ENCODE peak calls at places on chromosome 15, in seven cellular contexts. N, J, D, V, B, G and I are unnamed samples.

GRCh38 chr15:91552555-91552954 is 301.0 kb upstream of the SLCO3A1 start:
- DNase-seq in G (no peak), B (no peak), D (no peak), J (no peak), V (no peak), N (no peak), I (no peak)

GRCh38 chr15:89414571-89414970 is 79.9 kb upstream of the POLG start:
- DNase-seq in B (no peak), G (no peak), V (no peak), J (no peak), D (no peak), N (no peak), I (no peak)

GRCh38 chr15:79541176-79541575 is 109.0 kb downstream of the MINAR1 start:
- DNase-seq in N (no peak), B (no peak), D (no peak), G (no peak), J (no peak), V (no peak), I (no peak)

GRCh38 chr15:80367094-80367493 is 37.1 kb upstream of the ARNT2 start:
- DNase-seq in N (peak), G (peak), V (no peak), B (no peak), J (no peak), D (no peak), I (no peak)

GRCh38 chr15:45550436-45550835 is 27.9 kb upstream of the SLC30A4 start:
- DNase-seq in V (no peak), G (no peak), B (no peak), N (no peak), D (no peak), J (no peak), I (no peak)

GRCh38 chr15:63752075-63752684 is 81.6 kb downstream of the HERC1 start:
- DNase-seq in N (peak), G (peak), J (peak), B (no peak), V (peak), D (no peak), I (peak)

GRCh38 chr15:94677202-94677790 is 445.9 kb downstream of the MCTP2 start:
- DNase-seq in B (no peak), G (no peak), D (no peak), J (no peak), N (no peak), V (no peak), I (no peak)

GRCh38 chr15:85296615-85297402 is 83.6 kb upstream of the AKAP13 start:
- DNase-seq in G (peak), J (peak), B (peak), D (no peak), V (peak), N (peak), I (peak)

GRCh38 chr15:50114381-50114780 is 4.7 kb downstream of the ATP8B4 start:
- DNase-seq in N (no peak), D (no peak), G (no peak), V (no peak), J (no peak), B (no peak), I (no peak)

GRCh38 chr15:84400820-84401219 is 165.2 kb downstream of the GOLGA6L4 start:
- DNase-seq in D (peak), N (no peak), J (no peak), G (peak), B (no peak), V (no peak), I (no peak)

GRCh38 chr15:64070106-64070505 is 23.5 kb downstream of the CIAO2A start:
- DNase-seq in J (no peak), G (no peak), D (no peak), N (no peak), B (no peak), V (no peak), I (no peak)

GRCh38 chr15:65828566-65828965 is 36.5 kb upstream of the DENND4A start:
- DNase-seq in J (no peak), G (no peak), D (no peak), V (no peak), N (no peak), B (no peak), I (no peak)

DNA sequence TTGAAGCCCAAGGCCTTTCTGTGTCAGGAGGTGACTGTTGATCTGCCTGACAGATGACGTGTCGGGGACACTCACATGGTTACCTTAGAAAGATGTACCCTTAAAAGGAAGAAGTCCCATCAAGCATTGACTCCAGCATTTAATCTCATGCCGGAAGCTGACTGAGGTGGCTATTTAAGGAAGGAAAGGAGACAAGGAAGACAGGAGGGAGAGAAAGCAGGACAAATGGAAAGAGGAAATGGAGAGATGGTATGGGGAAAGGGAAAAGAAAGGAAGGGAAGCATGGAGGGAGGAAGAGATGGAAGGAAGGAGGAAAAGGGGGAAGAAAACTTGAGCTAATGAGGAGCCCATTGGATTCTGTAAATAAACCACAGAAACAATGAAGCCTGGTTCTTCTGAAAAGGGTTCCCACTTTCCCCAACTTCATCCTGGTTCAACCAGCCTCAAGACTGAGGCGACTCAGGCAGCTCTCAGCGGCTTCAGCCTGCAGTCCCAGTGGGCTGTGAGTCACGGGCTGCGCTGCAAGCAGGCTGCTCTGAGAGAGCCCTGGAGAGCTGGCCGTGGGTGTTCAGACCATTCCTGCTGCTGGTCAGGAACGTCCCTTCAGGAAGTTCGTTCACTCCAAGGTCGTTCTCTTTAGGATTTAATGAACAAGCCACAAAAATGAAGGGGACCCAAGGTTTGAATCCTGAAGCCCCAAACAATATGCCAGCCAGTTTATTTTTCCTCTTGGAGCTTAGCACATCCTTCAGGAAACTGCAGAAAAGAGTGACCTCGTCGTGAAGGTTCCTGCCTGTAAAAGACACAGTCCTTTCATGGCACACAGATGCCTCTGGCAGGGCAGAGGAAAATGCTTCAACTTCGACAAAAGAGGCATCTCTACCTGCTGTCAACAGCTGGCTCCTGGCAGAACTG is 69.6 kb upstream of the THBS1 start:
- DNase-seq in N (no peak), G (no peak), V (no peak), J (no peak), D (peak), B (no peak), I (no peak)
- TF ChIP-seq POLR2AphosphoS5 in N (no peak), G (no peak), V (no peak), J (no peak), D (no peak), B (no peak), I (no peak)

GRCh38 chr15:69324565-69324964 is 25.9 kb downstream of the PAQR5 start:
- DNase-seq in N (no peak), B (no peak), G (no peak), D (no peak), V (no peak), J (no peak), I (no peak)

GRCh38 chr15:69324031-69324430 is 25.3 kb downstream of the PAQR5 start:
- DNase-seq in J (no peak), N (no peak), V (no peak), G (no peak), B (no peak), D (no peak), I (no peak)

GRCh38 chr15:69319384-69320375 is 21.0 kb downstream of the PAQR5 start:
- DNase-seq in N (no peak), B (no peak), V (no peak), J (no peak), D (no peak), G (no peak), I (no peak)

GRCh38 chr15:69318033-69318432 is 19.3 kb downstream of the PAQR5 start:
- DNase-seq in J (no peak), D (no peak), V (no peak), B (no peak), G (no peak), N (no peak), I (no peak)

GRCh38 chr15:69321041-69321554 is 22.4 kb downstream of the PAQR5 start:
- DNase-seq in V (no peak), D (no peak), G (no peak), B (no peak), N (no peak), J (no peak), I (no peak)
- TF ChIP-seq POLR2AphosphoS5 in V (no peak), D (no peak), G (no peak), B (no peak), N (no peak), J (no peak), I (no peak)

DNA sequence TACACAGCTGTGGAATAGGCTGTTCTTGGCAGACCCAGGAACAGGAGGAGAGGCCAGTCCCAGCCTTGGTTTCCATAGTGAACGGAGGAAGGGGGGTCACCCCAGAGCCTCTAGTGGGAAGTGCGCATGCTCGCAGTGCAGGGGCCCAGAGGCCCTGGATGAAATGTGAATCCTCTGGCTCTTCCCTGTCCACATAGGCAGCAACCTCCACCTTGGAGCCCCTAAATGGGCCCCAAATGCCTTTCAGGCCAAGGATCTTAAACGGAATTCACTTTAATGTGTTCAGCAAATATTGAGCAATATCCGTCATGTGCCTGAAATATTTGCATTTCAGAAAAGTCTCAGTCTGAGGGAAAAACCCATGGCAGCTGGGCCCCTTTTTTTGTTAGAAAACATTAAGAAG is 3.3 kb upstream of the NDN start:
- DNase-seq in J (no peak), B (peak), V (peak), D (no peak), N (peak), G (peak), I (peak)
- TF ChIP-seq POLR2AphosphoS5 in J (no peak), B (no peak), V (no peak), D (no peak), N (no peak), G (no peak), I (peak)

DNA sequence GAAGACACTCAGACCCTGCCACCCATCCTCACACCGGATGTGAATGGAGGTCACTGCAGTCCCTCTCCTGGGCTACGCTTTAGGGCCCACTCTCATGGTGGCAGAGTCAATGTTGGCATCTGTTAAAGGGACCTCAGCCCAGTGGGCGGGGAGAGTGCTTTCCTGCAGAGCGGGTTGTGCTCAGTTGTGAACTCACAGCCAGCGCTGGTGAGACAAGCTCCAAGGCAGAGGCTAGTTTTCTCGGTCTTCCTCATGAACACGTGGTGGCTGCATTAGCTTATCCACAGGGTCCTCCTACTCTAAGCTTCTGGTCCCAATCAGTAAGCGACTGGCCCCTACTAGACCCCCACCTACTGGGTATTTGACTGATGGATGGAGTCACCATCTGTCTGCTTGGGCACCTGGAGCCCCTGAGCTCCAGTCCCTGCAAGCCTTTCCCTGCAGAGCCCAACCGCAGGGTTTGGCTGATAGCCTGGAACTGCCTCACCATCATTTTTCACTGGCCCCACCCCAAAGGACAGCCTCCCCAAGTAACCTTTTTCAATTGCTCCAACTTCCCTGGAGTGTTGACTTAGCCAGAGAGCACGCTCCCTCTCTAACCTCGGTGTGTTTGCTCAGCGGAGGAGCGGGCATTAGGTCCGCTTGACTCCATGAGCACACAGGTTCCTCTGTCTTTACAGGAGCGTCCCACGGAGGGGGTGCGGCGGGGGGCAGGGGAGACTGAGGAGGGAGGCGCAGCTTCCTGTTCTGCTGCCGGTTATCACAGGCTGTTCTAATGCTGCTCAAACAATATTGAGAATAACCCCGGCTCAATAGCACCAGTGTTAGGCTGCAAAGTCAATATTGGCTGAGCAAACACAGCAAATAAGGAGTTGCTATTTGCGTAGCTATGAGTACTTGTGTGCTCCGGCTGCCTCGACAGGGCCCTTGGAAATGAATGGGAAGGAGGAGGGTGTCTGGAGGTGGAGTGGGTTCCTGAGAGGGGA is 141.7 kb downstream of the RPLP1 start:
- DNase-seq in N (peak), D (peak), J (no peak), G (no peak), B (peak), V (peak), I (peak)
- TF ChIP-seq POLR2AphosphoS5 in N (no peak), D (peak), J (peak), G (no peak), B (peak), V (peak), I (peak)